ENCODE peak calls at places on chromosomes 11 and 22, in six cellular contexts. L is PC-3, A is GM23248, B is IMR-90, I is fibroblast of lung, H is SK-N-SH. D is an unnamed sample.
A peak's percentile ranks its signal among the peaks of the same experiment; 100 is the strongest.

GRCh38 chr11:29627541-29627940 is 389.3 kb downstream of the KCNA4 start:
- DNase-seq in L (no peak), A (no peak), B (no peak), I (no peak), H (no peak), D (no peak)

GRCh38 chr11:67373916-67374570 is 645 bp upstream of the CLCF1 start:
- DNase-seq in L (peak; percentile 99), A (peak; percentile 99), H (peak; percentile 69), I (peak; percentile 99), B (peak; percentile 96), D (peak; percentile 72)

GRCh38 chr22:24516301-24516737 is 21.2 kb downstream of the UPB1 start:
- DNase-seq in L (peak; percentile 16), A (peak; percentile 92), B (peak; percentile 93), H (no peak), I (peak; percentile 93), D (no peak)

GRCh38 chr11:103465555-103466140 is 356.4 kb downstream of the DYNC2H1 start:
- DNase-seq in L (no peak), A (peak; percentile 1), I (no peak), H (no peak), B (no peak), D (peak; percentile 5)

GRCh38 chr22:49400866-49401598 is 426.6 kb downstream of the BRD1 start:
- DNase-seq in H (no peak), A (no peak), L (no peak), B (no peak), I (no peak), D (no peak)

GRCh38 chr22:30655532-30655931 is 12.1 kb downstream of the DUSP18 start:
- DNase-seq in H (no peak), I (no peak), B (no peak), L (no peak), A (no peak), D (no peak)

GRCh38 chr11:108817971-108818370 is 153.1 kb downstream of the DDX10 start:
- DNase-seq in I (no peak), L (no peak), A (no peak), B (no peak), H (no peak), D (no peak)

GRCh38 chr11:67278135-67278938 is 10.8 kb upstream of the ANKRD13D start:
- DNase-seq in B (no peak), L (no peak), I (no peak), H (no peak), A (no peak), D (no peak)

GRCh38 chr11:61107888-61108287 is 5.6 kb downstream of the CD5 start:
- DNase-seq in L (no peak), B (no peak), A (no peak), H (no peak), I (no peak), D (no peak)

GRCh38 chr11:43021466-43021865 is 290.3 kb upstream of the API5 start:
- DNase-seq in I (no peak), A (no peak), L (peak; percentile 15), H (peak; percentile 41), B (no peak), D (peak; percentile 13)

GRCh38 chr22:17773606-17774205 is 563 bp downstream of the BID start:
- DNase-seq in B (peak; percentile 28), L (peak; percentile 47), H (peak; percentile 93), A (peak; percentile 66), I (peak; percentile 35), D (peak; percentile 87)

GRCh38 chr22:47549741-47550340 is 787.4 kb downstream of the TBC1D22A start:
- DNase-seq in L (no peak), H (no peak), I (no peak), A (no peak), B (no peak), D (no peak)

GRCh38 chr22:46453829-46454220 is 83.6 kb downstream of the CELSR1 start:
- DNase-seq in A (no peak), B (no peak), I (no peak), H (no peak), L (no peak), D (no peak)

GRCh38 chr22:46451741-46452140 is 85.7 kb downstream of the CELSR1 start:
- DNase-seq in L (no peak), A (no peak), B (no peak), I (no peak), H (no peak), D (no peak)

GRCh38 chr22:46453006-46453828 is 84.2 kb downstream of the CELSR1 start:
- DNase-seq in B (no peak), I (no peak), L (no peak), H (no peak), A (no peak), D (no peak)

GRCh38 chr22:46450931-46451660 is 86.3 kb downstream of the CELSR1 start:
- DNase-seq in L (peak; percentile 25), I (no peak), B (no peak), H (no peak), A (peak; percentile 11), D (no peak)

GRCh38 chr22:46452195-46453005 is 85.0 kb downstream of the CELSR1 start:
- DNase-seq in B (no peak), I (no peak), H (no peak), A (no peak), L (no peak), D (no peak)
- H2AFZ ChIP-seq in B (peak overlapping the region; percentile 23), I (no peak overlapping the region), H (no peak overlapping the region), A (no peak overlapping the region), L (no peak overlapping the region), D (no peak overlapping the region)

DNA sequence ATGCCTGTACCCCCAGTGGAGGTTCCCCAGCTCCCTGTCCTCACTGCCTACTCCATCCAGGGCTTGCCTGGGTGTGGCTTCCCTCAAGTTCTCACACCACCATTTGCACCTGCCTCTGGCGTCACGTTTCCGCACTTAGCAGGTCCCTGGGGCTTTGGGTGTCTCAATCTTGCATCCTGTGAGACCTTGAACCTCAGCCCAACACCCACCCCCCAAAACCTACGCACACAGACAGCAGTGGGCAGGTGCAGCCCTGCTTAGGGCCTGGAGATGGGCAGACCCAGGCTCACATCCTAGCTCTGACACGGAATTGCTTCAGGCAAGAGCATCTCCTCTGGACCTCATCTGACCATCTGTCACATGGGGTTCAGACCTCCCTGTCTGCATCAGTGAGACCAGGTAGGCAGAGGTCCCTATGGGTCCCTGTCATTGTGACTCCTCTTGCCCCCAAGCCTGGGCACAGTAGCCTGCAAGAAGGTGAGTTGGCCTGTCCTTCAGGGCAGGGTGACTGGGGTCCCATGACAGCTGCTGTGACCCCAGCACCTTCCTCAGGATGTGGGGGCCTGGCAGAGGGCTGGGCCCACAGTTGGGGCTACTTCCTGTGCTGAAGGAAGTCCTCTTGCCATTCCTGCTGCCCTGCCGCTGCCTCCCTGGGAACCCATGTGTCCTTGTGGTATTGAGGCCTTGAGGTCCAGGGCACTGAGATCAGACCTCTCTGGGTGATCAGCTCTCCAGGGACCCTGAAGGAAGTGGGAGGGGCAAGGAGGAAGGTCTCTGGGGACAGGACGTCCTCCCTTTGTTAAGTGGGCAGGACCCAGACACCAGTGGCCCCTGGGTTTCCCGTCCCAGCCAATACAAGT is 2.0 kb downstream of the SIPA1 start:
- DNase-seq in A (no peak), H (no peak), B (no peak), L (no peak), I (no peak), D (no peak)
- H3K4me3 ChIP-seq in A (no peak overlapping the region), H (no peak overlapping the region), B (no peak overlapping the region), L (no peak overlapping the region), I (no peak overlapping the region), D (no peak overlapping the region)

DNA sequence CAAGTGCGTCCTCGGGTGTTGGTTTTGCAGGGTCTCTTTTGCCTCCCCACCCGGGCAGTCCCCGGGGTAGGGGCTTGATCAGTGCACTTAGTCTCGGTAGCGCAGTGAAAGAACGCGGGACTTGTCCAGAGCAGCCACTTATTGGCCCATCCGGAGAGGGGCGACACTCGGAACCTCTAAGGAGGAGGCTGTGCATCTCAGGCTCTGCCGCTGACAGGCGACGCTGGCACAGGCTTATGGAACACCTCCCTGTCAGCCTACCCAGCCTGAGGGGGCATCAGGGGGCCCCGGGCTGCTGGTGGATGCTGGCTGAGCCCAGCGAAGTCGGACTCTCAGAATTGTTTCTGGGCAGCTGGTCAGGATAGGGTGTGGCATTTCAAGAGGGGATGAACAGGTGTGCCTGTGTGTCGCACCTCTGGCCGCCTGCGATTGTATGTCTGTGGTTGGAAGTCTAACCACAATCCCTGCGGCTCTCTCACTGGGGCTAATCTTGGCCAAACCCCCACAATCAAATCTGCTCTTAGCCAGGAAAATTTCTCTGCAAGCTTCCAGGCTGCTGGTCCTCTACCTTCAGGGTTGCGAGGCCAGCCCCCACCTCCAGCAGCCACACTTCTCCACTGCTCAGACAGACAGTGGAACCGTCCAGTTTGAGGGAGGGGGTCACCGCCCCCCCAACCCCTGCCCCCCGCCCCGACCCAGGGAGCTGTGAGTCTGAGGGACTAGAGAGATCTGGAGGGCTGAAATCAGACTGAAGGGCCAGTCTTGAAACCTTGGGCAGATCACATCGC is 814 bp downstream of the ATG16L2 start:
- DNase-seq in I (peak; percentile 57), A (peak; percentile 79), L (peak; percentile 70), B (peak; percentile 54), H (no peak), D (peak; percentile 85)
- H2AFZ ChIP-seq in I (peak overlapping the region; percentile 98), A (peak overlapping the region; percentile 78), L (peak overlapping the region; percentile 85), B (peak overlapping the region; percentile 99), H (peak overlapping the region; percentile 89), D (peak overlapping the region; percentile 50)

GRCh38 chr11:125166347-125166841 is 1.8 kb downstream of the PKNOX2 start:
- DNase-seq in I (peak; percentile 49), L (no peak), A (peak; percentile 53), H (peak; percentile 52), B (no peak), D (no peak)
- H3K4me3 ChIP-seq in I (peak overlapping the region; percentile 60), L (no peak overlapping the region), A (peak overlapping the region; percentile 74), H (no peak overlapping the region), B (peak overlapping the region; percentile 65), D (no peak overlapping the region)

GRCh38 chr22:22452996-22453686 is 55.4 kb downstream of the ZNF280B start:
- DNase-seq in A (no peak), I (no peak), B (no peak), L (no peak), H (no peak), D (peak; percentile 16)
- H2AFZ ChIP-seq in A (no peak overlapping the region), I (no peak overlapping the region), B (no peak overlapping the region), L (no peak overlapping the region), H (no peak overlapping the region), D (no peak overlapping the region)

GRCh38 chr11:121418625-121419114 is 33.4 kb upstream of the SORL1 start:
- DNase-seq in L (no peak), B (no peak), A (no peak), I (no peak), H (no peak), D (no peak)

GRCh38 chr11:121416909-121417567 is 35.1 kb upstream of the SORL1 start:
- DNase-seq in H (no peak), L (peak; percentile 98), B (peak; percentile 48), I (peak; percentile 96), A (peak; percentile 91), D (no peak)

GRCh38 chr11:121415861-121416260 is 36.3 kb upstream of the SORL1 start:
- DNase-seq in I (peak; percentile 11), H (no peak), A (peak; percentile 19), L (peak; percentile 92), B (no peak), D (no peak)

GRCh38 chr11:121419839-121420238 is 32.3 kb upstream of the SORL1 start:
- DNase-seq in B (no peak), I (no peak), A (no peak), H (no peak), L (no peak), D (no peak)

DNA sequence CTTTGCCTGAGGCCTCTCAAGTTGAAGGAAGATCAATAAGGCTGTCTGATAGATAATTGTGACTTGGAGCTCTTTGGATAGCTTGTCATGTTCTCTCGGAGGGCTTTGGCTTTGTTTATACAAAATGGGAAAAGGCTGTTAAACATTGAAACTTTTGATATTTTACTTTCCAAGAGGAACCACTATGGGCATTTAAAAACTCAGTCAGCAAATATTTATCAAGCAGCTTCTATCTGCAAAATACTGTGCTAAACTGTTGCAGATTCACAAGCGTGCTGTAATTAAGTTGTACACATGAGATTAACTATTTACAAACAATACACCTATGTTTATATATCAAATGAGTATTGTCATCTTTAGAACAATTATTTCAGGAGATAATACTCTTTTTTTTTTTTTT is 34.5 kb upstream of the SORL1 start:
- DNase-seq in L (no peak), H (no peak), I (no peak), A (no peak), B (no peak), D (no peak)
- H3K4me3 ChIP-seq in L (no peak overlapping the region), H (no peak overlapping the region), I (no peak overlapping the region), A (no peak overlapping the region), B (no peak overlapping the region), D (no peak overlapping the region)